ENCODE peak calls at places on chromosomes 4 and X, in five cellular contexts. One of them, this sample, is unnamed.
A peak's percentile ranks its signal among the peaks of the same experiment; 100 is the strongest.

GRCh38 chr4:113958766-113959540 is 20.5 kb downstream of the ARSJ start:
- DNase-seq in fibroblast of lung: peak; percentile 96
- DNase-seq in lower leg skin: no peak
- DNase-seq in body of pancreas: no peak
- DNase-seq in type B pancreatic cell: no peak
- DNase-seq in this sample: no peak

GRCh38 chr4:184447664-184448063 is 26.7 kb downstream of the IRF2 start:
- DNase-seq in fibroblast of lung: no peak
- DNase-seq in lower leg skin: no peak
- DNase-seq in body of pancreas: no peak
- DNase-seq in type B pancreatic cell: no peak
- DNase-seq in this sample: no peak

GRCh38 chr4:123952530-123953274 is 556.1 kb downstream of the SPRY1 start:
- DNase-seq in fibroblast of lung: peak; percentile 73
- DNase-seq in lower leg skin: no peak
- DNase-seq in body of pancreas: no peak
- DNase-seq in type B pancreatic cell: no peak
- DNase-seq in this sample: no peak

GRCh38 chr4:88008133-88008621 is 742 bp downstream of the PKD2 start:
- DNase-seq in fibroblast of lung: peak; percentile 64
- DNase-seq in lower leg skin: peak; percentile 87
- DNase-seq in body of pancreas: peak; percentile 48
- DNase-seq in type B pancreatic cell: peak; percentile 71
- DNase-seq in this sample: no peak

GRCh38 chrX:67295924-67296323 is 247.9 kb upstream of the AR start:
- DNase-seq in fibroblast of lung: no peak
- DNase-seq in lower leg skin: no peak
- DNase-seq in body of pancreas: no peak
- DNase-seq in type B pancreatic cell: no peak
- DNase-seq in this sample: no peak

GRCh38 chrX:23616361-23616760 is 50.9 kb upstream of the PRDX4 start:
- DNase-seq in fibroblast of lung: peak; percentile 17
- DNase-seq in lower leg skin: no peak
- DNase-seq in body of pancreas: no peak
- DNase-seq in type B pancreatic cell: no peak
- DNase-seq in this sample: no peak

GRCh38 chr4:152920768-152921167 is 15.4 kb upstream of the FHDC1 start:
- DNase-seq in fibroblast of lung: no peak
- DNase-seq in lower leg skin: no peak
- DNase-seq in body of pancreas: no peak
- DNase-seq in type B pancreatic cell: no peak
- DNase-seq in this sample: no peak

GRCh38 chrX:7889680-7890079 is 37.5 kb downstream of the PNPLA4 start:
- DNase-seq in fibroblast of lung: peak; percentile 10
- DNase-seq in lower leg skin: no peak
- DNase-seq in body of pancreas: no peak
- DNase-seq in type B pancreatic cell: no peak
- DNase-seq in this sample: no peak

GRCh38 chrX:97882306-97882705 is 998.6 kb downstream of the RPA4 start:
- DNase-seq in fibroblast of lung: no peak
- DNase-seq in lower leg skin: no peak
- DNase-seq in body of pancreas: no peak
- DNase-seq in type B pancreatic cell: no peak
- DNase-seq in this sample: no peak

GRCh38 chr4:86033171-86033570 is 326.7 kb downstream of the MAPK10 start:
- DNase-seq in fibroblast of lung: peak; percentile 93
- DNase-seq in lower leg skin: no peak
- DNase-seq in body of pancreas: peak; percentile 23
- DNase-seq in type B pancreatic cell: no peak
- DNase-seq in this sample: no peak

GRCh38 chrX:102604327-102604726 is 5.0 kb downstream of the ARMCX5 start:
- DNase-seq in fibroblast of lung: no peak
- DNase-seq in lower leg skin: no peak
- DNase-seq in body of pancreas: no peak
- DNase-seq in type B pancreatic cell: no peak
- DNase-seq in this sample: no peak

GRCh38 chrX:153539171-153539978 is 21.9 kb downstream of the ATP2B3 start:
- DNase-seq in fibroblast of lung: peak; percentile 36
- DNase-seq in lower leg skin: peak; percentile 92
- DNase-seq in body of pancreas: peak; percentile 70
- DNase-seq in type B pancreatic cell: peak; percentile 82
- DNase-seq in this sample: peak; percentile 91

GRCh38 chrX:33725556-33726232 is 406.4 kb downstream of the FAM47A start:
- DNase-seq in fibroblast of lung: no peak
- DNase-seq in lower leg skin: no peak
- DNase-seq in body of pancreas: peak; percentile 50
- DNase-seq in type B pancreatic cell: no peak
- DNase-seq in this sample: no peak

GRCh38 chr4:38169524-38169923 is 209.3 kb downstream of the PTTG2 start:
- DNase-seq in fibroblast of lung: peak; percentile 46
- DNase-seq in lower leg skin: no peak
- DNase-seq in body of pancreas: no peak
- DNase-seq in type B pancreatic cell: no peak
- DNase-seq in this sample: no peak

GRCh38 chr4:24197891-24198290 is 308.0 kb upstream of the PPARGC1A start:
- DNase-seq in fibroblast of lung: peak; percentile 30
- DNase-seq in lower leg skin: no peak
- DNase-seq in body of pancreas: no peak
- DNase-seq in type B pancreatic cell: no peak
- DNase-seq in this sample: no peak

GRCh38 chr4:27620886-27621285 is 760.2 kb downstream of the STIM2 start:
- DNase-seq in fibroblast of lung: no peak
- DNase-seq in lower leg skin: no peak
- DNase-seq in body of pancreas: no peak
- DNase-seq in type B pancreatic cell: no peak
- DNase-seq in this sample: no peak

GRCh38 chr4:150960079-150960478 is 55.0 kb downstream of the LRBA start:
- DNase-seq in fibroblast of lung: peak; percentile 38
- DNase-seq in lower leg skin: no peak
- DNase-seq in body of pancreas: no peak
- DNase-seq in type B pancreatic cell: no peak
- DNase-seq in this sample: no peak

GRCh38 chrX:13110427-13111324 is 66.3 kb upstream of the FAM9C start:
- DNase-seq in fibroblast of lung: peak; percentile 95
- DNase-seq in lower leg skin: no peak
- DNase-seq in body of pancreas: peak; percentile 50
- DNase-seq in type B pancreatic cell: no peak
- DNase-seq in this sample: no peak

GRCh38 chr4:54498661-54499111 is 159.1 kb upstream of the KIT start:
- DNase-seq in fibroblast of lung: peak; percentile 55
- DNase-seq in lower leg skin: no peak
- DNase-seq in body of pancreas: no peak
- DNase-seq in type B pancreatic cell: no peak
- DNase-seq in this sample: no peak

GRCh38 chr4:76665721-76666120 is 230.7 kb downstream of the SHROOM3 start:
- DNase-seq in fibroblast of lung: no peak
- DNase-seq in lower leg skin: no peak
- DNase-seq in body of pancreas: no peak
- DNase-seq in type B pancreatic cell: no peak
- DNase-seq in this sample: no peak

GRCh38 chr4:24805036-24805435 is 9.7 kb downstream of the SOD3 start:
- DNase-seq in fibroblast of lung: no peak
- DNase-seq in lower leg skin: no peak
- DNase-seq in body of pancreas: peak; percentile 25
- DNase-seq in type B pancreatic cell: no peak
- DNase-seq in this sample: peak; percentile 38

GRCh38 chr4:75412746-75413145 is 101.5 kb downstream of the RCHY1 start:
- DNase-seq in fibroblast of lung: no peak
- DNase-seq in lower leg skin: no peak
- DNase-seq in body of pancreas: no peak
- DNase-seq in type B pancreatic cell: no peak
- DNase-seq in this sample: no peak
- TF ChIP-seq CTCF in fibroblast of lung: no peak
- TF ChIP-seq CTCF in lower leg skin: no peak
- TF ChIP-seq CTCF in body of pancreas: no peak
- TF ChIP-seq CTCF in type B pancreatic cell: no peak
- TF ChIP-seq CTCF in this sample: no peak

GRCh38 chr4:7238300-7238960 is 46.1 kb downstream of the SORCS2 start:
- DNase-seq in fibroblast of lung: no peak
- DNase-seq in lower leg skin: no peak
- DNase-seq in body of pancreas: no peak
- DNase-seq in type B pancreatic cell: no peak
- DNase-seq in this sample: no peak
- TF ChIP-seq CTCF in fibroblast of lung: no peak
- TF ChIP-seq CTCF in lower leg skin: no peak
- TF ChIP-seq CTCF in body of pancreas: no peak
- TF ChIP-seq CTCF in type B pancreatic cell: peak; percentile 55
- TF ChIP-seq CTCF in this sample: peak; percentile 16

GRCh38 chrX:16714504-16714903 is 2.0 kb upstream of the CTPS2 start:
- DNase-seq in fibroblast of lung: no peak
- DNase-seq in lower leg skin: no peak
- DNase-seq in body of pancreas: no peak
- DNase-seq in type B pancreatic cell: no peak
- DNase-seq in this sample: no peak

GRCh38 chrX:16712825-16713155 is 321 bp upstream of the CTPS2 start:
- DNase-seq in fibroblast of lung: peak; percentile 42
- DNase-seq in lower leg skin: no peak
- DNase-seq in body of pancreas: no peak
- DNase-seq in type B pancreatic cell: no peak
- DNase-seq in this sample: no peak

GRCh38 chrX:16708016-16708415 is 4.5 kb downstream of the CTPS2 start:
- DNase-seq in fibroblast of lung: peak; percentile 62
- DNase-seq in lower leg skin: no peak
- DNase-seq in body of pancreas: no peak
- DNase-seq in type B pancreatic cell: no peak
- DNase-seq in this sample: no peak

GRCh38 chrX:16711219-16712115 is 1.0 kb downstream of the CTPS2 start:
- DNase-seq in fibroblast of lung: no peak
- DNase-seq in lower leg skin: no peak
- DNase-seq in body of pancreas: peak; percentile 10
- DNase-seq in type B pancreatic cell: no peak
- DNase-seq in this sample: no peak

DNA sequence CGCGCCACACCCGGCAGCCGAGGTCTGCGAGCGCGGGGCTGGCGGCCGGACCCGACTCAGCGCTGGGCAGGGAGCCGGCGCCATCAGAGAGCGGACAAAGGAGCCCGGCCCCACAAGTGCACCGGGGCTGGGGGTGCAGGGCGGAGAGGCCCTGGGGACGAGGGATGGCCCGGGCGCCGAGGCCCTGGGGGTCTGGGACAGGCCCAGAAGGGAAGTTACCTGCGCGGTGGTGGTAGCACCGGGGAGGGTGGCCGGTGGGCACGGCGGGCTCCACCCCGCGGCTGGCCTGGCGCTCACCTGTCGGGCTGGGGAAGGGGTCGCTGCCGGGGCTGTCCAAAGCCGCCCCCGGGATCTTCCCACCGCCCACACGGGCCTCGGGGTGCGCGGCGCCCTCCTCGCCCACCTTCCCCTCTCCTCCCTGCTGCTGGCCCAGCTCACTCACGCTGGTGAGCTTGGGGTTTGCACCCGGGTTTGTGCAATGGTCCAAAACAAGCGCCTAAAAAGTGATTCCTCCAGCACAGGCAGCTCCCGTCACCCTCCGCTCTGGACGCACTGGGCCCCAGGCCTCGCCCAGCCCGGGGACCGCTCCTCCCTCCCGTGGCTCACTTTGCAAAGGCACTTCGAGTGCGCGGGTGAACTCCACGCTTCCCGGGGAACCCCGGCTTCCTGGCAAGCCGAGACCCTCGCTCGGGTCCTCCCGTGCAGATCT is at the start of gene CTPS2:
- DNase-seq in fibroblast of lung: peak; percentile 53
- DNase-seq in lower leg skin: peak; percentile 93
- DNase-seq in body of pancreas: peak; percentile 75
- DNase-seq in type B pancreatic cell: peak; percentile 85
- DNase-seq in this sample: peak; percentile 90
- TF ChIP-seq CTCF in fibroblast of lung: no peak
- TF ChIP-seq CTCF in lower leg skin: no peak
- TF ChIP-seq CTCF in body of pancreas: no peak
- TF ChIP-seq CTCF in type B pancreatic cell: peak; percentile 30
- TF ChIP-seq CTCF in this sample: no peak

GRCh38 chrX:41734530-41734929 is 10.5 kb downstream of the GPR82 start:
- DNase-seq in fibroblast of lung: no peak
- DNase-seq in lower leg skin: no peak
- DNase-seq in body of pancreas: no peak
- DNase-seq in type B pancreatic cell: no peak
- DNase-seq in this sample: no peak
- TF ChIP-seq CTCF in fibroblast of lung: peak; percentile 59
- TF ChIP-seq CTCF in lower leg skin: no peak
- TF ChIP-seq CTCF in body of pancreas: no peak
- TF ChIP-seq CTCF in type B pancreatic cell: peak; percentile 56
- TF ChIP-seq CTCF in this sample: peak; percentile 57

DNA sequence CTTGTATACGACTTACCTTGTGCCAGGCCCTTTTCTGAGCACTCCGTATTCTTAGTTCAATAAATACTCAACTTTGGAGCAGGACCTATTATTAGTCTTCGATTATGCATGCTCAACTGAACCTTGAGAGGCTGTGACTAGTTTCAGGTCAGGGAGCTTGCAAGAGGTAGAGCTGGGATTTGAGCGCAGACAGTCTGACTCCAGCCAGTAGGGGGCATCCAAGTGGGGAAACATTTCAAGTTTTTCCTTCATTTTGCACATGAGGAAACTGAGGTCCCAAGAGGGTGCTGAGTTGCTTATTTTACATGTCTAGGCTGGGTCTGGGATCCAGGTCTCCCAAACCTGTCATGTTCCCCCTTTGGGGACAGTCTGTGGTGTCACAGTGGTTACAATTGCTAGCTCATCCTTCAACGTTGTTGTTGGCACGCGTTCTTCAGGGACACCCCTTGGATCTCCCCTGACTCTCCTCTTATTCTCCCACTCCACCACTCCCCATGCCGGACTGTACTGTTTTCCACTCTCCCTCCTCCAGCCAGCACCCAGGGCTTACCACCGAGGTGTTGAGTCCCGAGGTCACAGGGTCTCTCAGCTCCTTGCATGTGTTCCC is 6.7 kb upstream of the PRICKLE3 start:
- DNase-seq in fibroblast of lung: peak; percentile 16
- DNase-seq in lower leg skin: no peak
- DNase-seq in body of pancreas: peak; percentile 44
- DNase-seq in type B pancreatic cell: no peak
- DNase-seq in this sample: no peak
- TF ChIP-seq CTCF in fibroblast of lung: peak; percentile 71
- TF ChIP-seq CTCF in lower leg skin: no peak
- TF ChIP-seq CTCF in body of pancreas: peak; percentile 38
- TF ChIP-seq CTCF in type B pancreatic cell: peak; percentile 72
- TF ChIP-seq CTCF in this sample: peak; percentile 54

GRCh38 chrX:51459125-51459524 is 37.3 kb downstream of the NUDT11 start:
- DNase-seq in fibroblast of lung: peak; percentile 4
- DNase-seq in lower leg skin: no peak
- DNase-seq in body of pancreas: peak; percentile 18
- DNase-seq in type B pancreatic cell: no peak
- DNase-seq in this sample: no peak

GRCh38 chrX:51456246-51456645 is 40.1 kb downstream of the NUDT11 start:
- DNase-seq in fibroblast of lung: no peak
- DNase-seq in lower leg skin: no peak
- DNase-seq in body of pancreas: peak; percentile 74
- DNase-seq in type B pancreatic cell: no peak
- DNase-seq in this sample: no peak

GRCh38 chrX:51461053-51462050 is 35.0 kb downstream of the NUDT11 start:
- DNase-seq in fibroblast of lung: peak; percentile 26
- DNase-seq in lower leg skin: no peak
- DNase-seq in body of pancreas: no peak
- DNase-seq in type B pancreatic cell: no peak
- DNase-seq in this sample: no peak

GRCh38 chrX:51456814-51457213 is 39.6 kb downstream of the NUDT11 start:
- DNase-seq in fibroblast of lung: peak; percentile 1
- DNase-seq in lower leg skin: no peak
- DNase-seq in body of pancreas: no peak
- DNase-seq in type B pancreatic cell: no peak
- DNase-seq in this sample: no peak
- TF ChIP-seq CTCF in fibroblast of lung: no peak
- TF ChIP-seq CTCF in lower leg skin: no peak
- TF ChIP-seq CTCF in body of pancreas: no peak
- TF ChIP-seq CTCF in type B pancreatic cell: peak; percentile 35
- TF ChIP-seq CTCF in this sample: no peak

GRCh38 chr4:30714408-30715031 is 5.6 kb upstream of the PCDH7 start:
- DNase-seq in fibroblast of lung: peak; percentile 62
- DNase-seq in lower leg skin: no peak
- DNase-seq in body of pancreas: peak; percentile 58
- DNase-seq in type B pancreatic cell: no peak
- DNase-seq in this sample: no peak
- TF ChIP-seq CTCF in fibroblast of lung: peak; percentile 92
- TF ChIP-seq CTCF in lower leg skin: no peak
- TF ChIP-seq CTCF in body of pancreas: peak; percentile 55
- TF ChIP-seq CTCF in type B pancreatic cell: peak; percentile 84
- TF ChIP-seq CTCF in this sample: peak; percentile 80